ENCODE peak calls at places on chromosomes 6 and 20, in eight cellular contexts. H is lower leg skin, F is brain microvascular endothelial cell, R is heart left ventricle, K is mammary epithelial cell, Y is ovary, M is cardiac muscle cell, V is A673. E is an unnamed sample.

GRCh38 chr20:63627700-63628245 is 872 bp upstream of the GMEB2 start:
- DNase-seq in Y (no peak), M (no peak), R (peak), H (no peak), K (no peak), F (no peak), V (no peak), E (no peak)

GRCh38 chr6:20447581-20448132 is 46.0 kb downstream of the E2F3 start:
- DNase-seq in F (no peak), V (no peak), H (no peak), R (no peak), M (no peak), K (no peak), Y (no peak), E (no peak)

GRCh38 chr6:105646391-105646867 is 243.5 kb upstream of the PREP start:
- DNase-seq in F (no peak), K (peak), Y (no peak), H (no peak), R (no peak), V (no peak), M (no peak), E (peak)

GRCh38 chr20:836188-836587 is 2.7 kb downstream of the FAM110A start:
- DNase-seq in V (no peak), M (no peak), K (no peak), Y (no peak), H (no peak), R (no peak), F (no peak), E (no peak)

GRCh38 chr6:20058912-20059311 is 153.4 kb downstream of the MBOAT1 start:
- DNase-seq in V (no peak), F (no peak), H (no peak), Y (no peak), M (no peak), R (no peak), K (no peak), E (no peak)

GRCh38 chr6:4922488-4923037 is 81.3 kb downstream of the RPP40 start:
- DNase-seq in H (no peak), F (no peak), Y (no peak), R (no peak), M (no peak), V (no peak), K (no peak), E (no peak)

GRCh38 chr6:38640216-38640909 is 634 bp upstream of the BTBD9 start:
- DNase-seq in F (no peak), M (peak), R (no peak), K (peak), H (no peak), V (no peak), Y (no peak), E (no peak)

GRCh38 chr6:86273936-86274335 is 631.2 kb upstream of the SYNCRIP start:
- DNase-seq in H (no peak), F (no peak), R (no peak), K (no peak), V (no peak), Y (no peak), M (no peak), E (no peak)

GRCh38 chr6:32604434-32604877 is 14.8 kb upstream of the HLA-DRB1 start:
- DNase-seq in V (no peak), K (peak), M (no peak), H (no peak), Y (no peak), R (no peak), F (no peak), E (no peak)

GRCh38 chr6:44041461-44042260 is 85.6 kb downstream of the MRPL14 start:
- DNase-seq in R (no peak), V (peak), Y (no peak), M (peak), F (peak), K (peak), H (peak), E (no peak)

GRCh38 chr20:49435639-49436038 is 46.8 kb downstream of the KCNB1 start:
- DNase-seq in F (no peak), H (no peak), V (no peak), K (no peak), R (no peak), Y (no peak), M (no peak), E (no peak)

GRCh38 chr6:85405175-85405852 is 44.6 kb upstream of the NT5E start:
- DNase-seq in Y (no peak), H (no peak), F (no peak), V (no peak), M (no peak), K (peak), R (no peak), E (no peak)

GRCh38 chr20:51400051-51400926 is 142.2 kb downstream of the NFATC2 start:
- DNase-seq in Y (no peak), H (no peak), M (no peak), F (no peak), K (no peak), R (no peak), V (no peak), E (no peak)

GRCh38 chr6:6744551-6744950 is 156.0 kb downstream of the LY86 start:
- DNase-seq in V (no peak), K (no peak), R (no peak), M (no peak), Y (no peak), F (no peak), H (no peak), E (no peak)

GRCh38 chr6:158255974-158256601 is 56.2 kb upstream of the TULP4 start:
- DNase-seq in M (no peak), Y (no peak), V (no peak), K (no peak), H (no peak), R (no peak), F (no peak), E (no peak)

GRCh38 chr6:170344631-170345576 is 38.3 kb downstream of the FAM120B start:
- DNase-seq in R (no peak), V (peak), M (peak), F (peak), Y (no peak), K (peak), H (no peak), E (no peak)

GRCh38 chr6:121851056-121851455 is 415.6 kb downstream of the GJA1 start:
- DNase-seq in R (no peak), M (no peak), V (peak), F (no peak), H (no peak), K (no peak), Y (no peak), E (no peak)

GRCh38 chr6:56756791-56757582 is 114.3 kb upstream of the DST start:
- DNase-seq in Y (no peak), F (no peak), R (no peak), M (no peak), V (no peak), H (no peak), K (no peak), E (no peak)

GRCh38 chr20:23564927-23565326 is 3.4 kb downstream of the CST9L start:
- DNase-seq in H (no peak), M (no peak), Y (no peak), F (no peak), R (no peak), K (no peak), V (no peak), E (no peak)

GRCh38 chr20:23920936-23921335 is 41.4 kb upstream of the CST5 start:
- DNase-seq in K (no peak), Y (no peak), F (no peak), M (no peak), R (no peak), H (no peak), V (no peak), E (no peak)

GRCh38 chr6:80341330-80341729 is 234.9 kb downstream of the BCKDHB start:
- DNase-seq in R (no peak), H (no peak), M (no peak), Y (no peak), V (no peak), F (peak), K (no peak), E (no peak)

GRCh38 chr6:166058064-166058739 is 109.4 kb downstream of the TBXT start:
- DNase-seq in K (no peak), R (no peak), F (peak), Y (peak), V (no peak), M (peak), H (no peak), E (no peak)

GRCh38 chr6:166221040-166221439 is 53.4 kb upstream of the TBXT start:
- DNase-seq in R (no peak), K (no peak), M (no peak), Y (no peak), F (no peak), V (no peak), H (no peak), E (no peak)

GRCh38 chr20:22616551-22616950 is 32.2 kb upstream of the FOXA2 start:
- DNase-seq in R (no peak), M (no peak), F (no peak), Y (no peak), K (no peak), H (no peak), V (no peak), E (no peak)

GRCh38 chr20:3759884-3760283 is 7.7 kb downstream of the ADISSP start:
- DNase-seq in K (no peak), R (no peak), V (no peak), H (no peak), F (no peak), M (no peak), Y (no peak), E (no peak)

GRCh38 chr20:33147299-33147698 is 20.7 kb upstream of the BPIFA2 start:
- DNase-seq in H (no peak), F (no peak), R (no peak), Y (no peak), K (no peak), M (no peak), V (no peak), E (no peak)

GRCh38 chr6:44269168-44269920 is 906 bp upstream of the TMEM151B start:
- DNase-seq in F (no peak), V (no peak), H (no peak), M (no peak), R (no peak), Y (no peak), K (peak), E (no peak)

GRCh38 chr6:112539355-112539754 is 192.2 kb downstream of the RFPL4B start:
- DNase-seq in R (no peak), V (no peak), Y (no peak), K (no peak), F (no peak), M (no peak), H (no peak), E (no peak)

GRCh38 chr6:117397536-117398227 is 28.1 kb downstream of the ROS1 start:
- DNase-seq in H (no peak), R (no peak), Y (no peak), V (no peak), M (peak), K (no peak), F (no peak), E (no peak)

GRCh38 chr6:33613794-33614166 is 7.3 kb upstream of the ITPR3 start:
- DNase-seq in V (no peak), M (peak), F (no peak), R (no peak), Y (no peak), K (peak), H (no peak), E (no peak)

GRCh38 chr6:46925563-46926253 is 4.0 kb upstream of the ADGRF5 start:
- DNase-seq in K (peak), H (no peak), Y (no peak), F (peak), V (no peak), M (peak), R (no peak), E (peak)

GRCh38 chr6:158040804-158041347 is 59.2 kb downstream of the SYNJ2 start:
- DNase-seq in H (no peak), K (no peak), Y (no peak), M (peak), V (no peak), R (no peak), F (peak), E (no peak)

GRCh38 chr6:15066433-15067337 is 179.2 kb upstream of the JARID2 start:
- DNase-seq in F (peak), Y (no peak), H (no peak), K (peak), R (no peak), V (peak), M (peak), E (no peak)

DNA sequence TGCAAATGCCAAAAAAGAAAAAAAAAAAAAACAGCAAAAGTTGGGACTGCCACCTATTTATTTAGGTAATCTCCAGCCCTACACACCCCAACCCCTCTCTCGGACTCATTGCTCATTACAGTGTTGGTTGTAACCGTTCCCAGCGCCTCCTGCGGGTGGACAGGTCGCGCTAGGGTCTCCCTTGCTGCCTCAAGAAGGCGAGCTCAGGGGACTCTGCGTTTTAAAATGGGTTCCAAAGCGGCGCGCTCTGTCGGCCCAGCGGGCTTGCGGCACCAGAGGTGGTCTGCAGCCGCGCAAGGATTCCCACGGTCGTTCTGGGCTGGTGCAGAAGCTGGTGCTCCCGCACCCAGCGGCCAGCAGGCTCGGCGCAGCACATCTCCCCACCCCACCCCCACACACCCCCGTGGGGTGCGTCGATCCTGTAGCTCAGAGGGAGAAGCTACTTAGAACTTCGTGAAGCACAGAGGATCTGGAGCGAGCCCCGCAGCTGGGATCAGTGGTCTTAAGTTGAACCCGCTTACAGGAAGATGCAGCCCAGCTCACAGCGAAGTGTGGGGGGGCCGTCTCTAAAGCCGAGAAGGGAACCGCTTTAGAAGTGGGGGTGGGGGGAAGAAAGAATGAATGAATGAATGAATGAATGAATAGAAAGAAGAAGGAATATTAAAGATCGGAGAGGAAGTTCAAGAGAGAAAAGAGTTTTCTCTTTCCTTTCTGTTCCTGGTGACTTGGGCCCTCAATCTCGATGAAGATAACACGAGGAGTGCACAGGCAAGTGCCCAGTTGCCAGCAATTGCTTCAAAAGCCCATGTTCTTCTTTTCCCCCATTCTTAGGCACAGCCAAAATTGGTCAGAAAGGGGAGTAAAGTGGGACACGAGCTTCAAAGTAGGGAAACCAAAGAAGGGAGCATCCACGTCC is 766 bp downstream of the TFAP2A start:
- DNase-seq in V (peak), Y (no peak), R (no peak), H (no peak), K (peak), F (no peak), M (no peak), E (no peak)
- H3K4me3 ChIP-seq in V (peak), Y (no peak), R (no peak), H (peak), K (peak), F (peak), M (no peak), E (no peak)

GRCh38 chr20:62578294-62578897 is 63.9 kb upstream of the SLCO4A1 start:
- DNase-seq in F (no peak), Y (no peak), R (no peak), M (no peak), H (no peak), K (no peak), V (peak), E (no peak)
- TF ChIP-seq CTCF in F (no peak), Y (no peak), R (no peak), M (no peak), H (no peak), K (no peak), V (peak), E (no peak)

GRCh38 chr6:142666599-142667185 is 278.3 kb downstream of the HIVEP2 start:
- DNase-seq in V (no peak), K (no peak), Y (no peak), H (no peak), R (no peak), F (no peak), M (no peak), E (no peak)
- H3K4me3 ChIP-seq in V (no peak), K (no peak), Y (no peak), H (no peak), R (no peak), F (no peak), M (no peak), E (no peak)

DNA sequence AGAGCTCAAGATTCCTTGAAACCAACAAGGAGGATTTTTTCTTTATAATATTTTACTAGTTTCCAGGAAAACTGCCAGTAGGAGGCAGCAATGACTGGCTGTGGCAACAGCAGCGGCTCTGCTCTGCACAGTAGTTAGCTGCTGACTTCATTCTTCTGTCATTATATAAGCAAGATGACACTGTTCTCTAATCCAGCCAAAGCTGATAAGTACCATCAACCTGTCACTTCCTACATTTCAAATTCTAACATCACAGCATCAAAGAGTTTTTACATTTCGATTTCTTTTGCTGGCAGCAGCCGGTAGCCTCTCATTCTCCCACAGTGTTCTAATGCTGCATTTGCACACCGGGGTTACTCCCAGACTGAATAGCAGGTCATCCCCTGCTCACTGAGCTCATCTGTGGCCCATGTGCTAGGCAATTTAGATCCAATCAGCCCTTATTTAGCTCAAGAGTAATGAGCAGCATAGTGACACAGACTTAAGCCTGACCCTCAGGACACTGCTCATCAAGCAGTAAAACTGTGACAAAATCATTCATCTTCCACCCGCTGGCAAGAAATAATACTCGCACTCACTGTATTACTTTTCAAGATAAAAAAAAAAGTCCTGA is 67.8 kb downstream of the MMS22L start:
- DNase-seq in R (no peak), H (no peak), M (peak), K (peak), V (peak), Y (no peak), F (peak), E (peak)
- TF ChIP-seq CTCF in R (peak), H (no peak), M (peak), K (peak), V (peak), Y (no peak), F (peak), E (peak)

E was measured in retinal pigment epithelial cell.